ENCODE peak calls at places on chromosomes 13 and 19, in five cellular contexts. E is uterus, K is lower leg skin, F is tibial artery, S is lower lobe of right lung. N is an unnamed sample.

GRCh38 chr13:57128909-57129308 is 11.8 kb upstream of the PRR20A start:
- DNase-seq in E (no peak), K (no peak), F (no peak), S (no peak), N (no peak)

GRCh38 chr13:35714588-35714987 is 238.1 kb upstream of the MAB21L1 start:
- DNase-seq in E (no peak), K (no peak), F (no peak), S (no peak), N (peak)

GRCh38 chr13:114134111-114134943 is 1.9 kb upstream of the RASA3 start:
- DNase-seq in E (no peak), K (no peak), F (no peak), S (peak), N (no peak)

GRCh38 chr13:106010836-106011235 is 524.6 kb downstream of the EFNB2 start:
- DNase-seq in E (no peak), K (no peak), F (no peak), S (no peak), N (no peak)

GRCh38 chr19:32519023-32519422 is 62.0 kb upstream of the PDCD5 start:
- DNase-seq in E (no peak), K (no peak), F (no peak), S (no peak), N (no peak)

GRCh38 chr13:51153527-51153926 is 42.5 kb upstream of the C13orf42 start:
- DNase-seq in E (no peak), K (no peak), F (no peak), S (no peak), N (no peak)

GRCh38 chr19:35781650-35782049 is 6.3 kb downstream of the ARHGAP33 start:
- DNase-seq in E (no peak), K (no peak), F (no peak), S (no peak), N (no peak)

GRCh38 chr19:35330475-35330874 is 1.5 kb downstream of the CD22 start:
- DNase-seq in E (no peak), K (no peak), F (no peak), S (no peak), N (no peak)

GRCh38 chr13:30331331-30331771 is 24.0 kb upstream of the KATNAL1 start:
- DNase-seq in E (peak), K (no peak), F (no peak), S (no peak), N (peak)

GRCh38 chr19:52638601-52639000 is 446 bp upstream of the ZNF83 start:
- DNase-seq in E (no peak), K (peak), F (no peak), S (peak), N (peak)

GRCh38 chr13:36158606-36159005 is 27.4 kb upstream of the DCLK1 start:
- DNase-seq in E (no peak), K (no peak), F (no peak), S (no peak), N (no peak)

GRCh38 chr13:46172531-46172991 is 9.4 kb downstream of the LCP1 start:
- DNase-seq in E (no peak), K (no peak), F (no peak), S (no peak), N (no peak)

GRCh38 chr19:47608908-47609879 is at the start of gene BICRA:
- DNase-seq in E (peak), K (peak), F (peak), S (peak), N (peak)

GRCh38 chr19:47613165-47614146 is 4.5 kb downstream of the BICRA start:
- DNase-seq in E (no peak), K (no peak), F (no peak), S (no peak), N (no peak)

GRCh38 chr19:47610546-47610894 is 1.6 kb downstream of the BICRA start:
- DNase-seq in E (no peak), K (no peak), F (no peak), S (no peak), N (no peak)

GRCh38 chr19:47609885-47610545 is 1.1 kb downstream of the BICRA start:
- DNase-seq in E (peak), K (no peak), F (peak), S (peak), N (peak)

GRCh38 chr19:47610902-47611301 is 2.0 kb downstream of the BICRA start:
- DNase-seq in E (no peak), K (no peak), F (no peak), S (no peak), N (no peak)
- H3K4me3 ChIP-seq in E (peak), K (no peak), F (peak), S (peak), N (peak)

GRCh38 chr19:47093841-47094240 is 19.7 kb downstream of the ZC3H4 start:
- DNase-seq in E (no peak), K (no peak), F (no peak), S (no peak), N (no peak)

GRCh38 chr19:47093254-47093653 is 20.3 kb downstream of the ZC3H4 start:
- DNase-seq in E (no peak), K (no peak), F (no peak), S (no peak), N (no peak)

GRCh38 chr19:47096721-47097120 is 16.9 kb downstream of the ZC3H4 start:
- DNase-seq in E (no peak), K (no peak), F (no peak), S (no peak), N (peak)

GRCh38 chr19:47095707-47096704 is 17.6 kb downstream of the ZC3H4 start:
- DNase-seq in E (no peak), K (peak), F (peak), S (peak), N (peak)

DNA sequence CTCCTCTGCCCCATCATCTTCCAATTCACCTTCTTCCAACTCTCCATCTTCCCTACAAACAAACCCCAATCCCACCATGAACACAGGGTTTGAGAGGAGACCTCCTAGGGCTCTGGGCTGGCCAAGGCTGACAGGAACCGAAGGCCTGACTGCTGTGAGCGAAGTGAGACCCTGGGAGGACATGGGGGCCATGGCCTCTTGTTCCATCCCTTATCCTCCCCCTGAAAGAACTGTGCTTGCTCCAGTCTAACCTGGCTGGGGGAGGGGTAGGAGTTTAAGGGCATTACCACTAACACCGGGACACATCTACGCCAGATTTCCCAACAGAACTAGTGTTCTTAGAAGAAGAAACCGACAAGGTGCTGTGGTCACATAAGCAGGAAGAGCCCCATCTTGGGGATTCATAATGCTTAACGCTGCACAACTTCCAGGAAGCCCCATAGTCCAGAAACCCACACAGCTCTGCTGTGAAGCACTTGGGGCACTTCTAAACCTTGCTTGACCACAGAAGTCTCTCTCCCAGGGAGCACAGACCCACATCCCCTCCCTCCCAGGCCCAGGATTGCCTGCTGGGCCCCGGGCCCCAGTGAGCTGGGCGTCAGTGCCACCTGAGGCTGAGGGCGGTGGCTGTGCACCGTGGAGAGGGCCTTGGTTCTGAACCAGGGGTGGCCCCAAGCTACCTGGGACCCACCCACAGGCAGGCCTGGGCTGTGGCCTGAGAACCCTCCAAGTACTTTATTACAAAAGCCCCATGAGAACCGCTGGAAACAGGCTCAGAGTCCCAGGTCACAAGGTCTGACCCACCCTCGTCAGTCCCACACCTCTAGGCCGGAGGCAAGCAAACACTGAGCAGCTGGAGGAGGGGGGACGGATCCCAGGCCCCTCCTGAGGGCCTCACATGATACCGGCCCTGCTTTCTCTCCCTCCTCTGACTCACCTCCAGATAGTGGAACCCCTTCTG is 18.7 kb downstream of the ZC3H4 start:
- DNase-seq in E (no peak), K (no peak), F (no peak), S (peak), N (no peak)
- H3K4me3 ChIP-seq in E (no peak), K (no peak), F (no peak), S (no peak), N (no peak)

GRCh38 chr19:45324349-45324907 is 1.8 kb upstream of the CKM start:
- DNase-seq in E (no peak), K (no peak), F (no peak), S (no peak), N (no peak)
- H3K4me3 ChIP-seq in E (no peak), K (no peak), F (no peak), S (no peak), N (peak)

DNA sequence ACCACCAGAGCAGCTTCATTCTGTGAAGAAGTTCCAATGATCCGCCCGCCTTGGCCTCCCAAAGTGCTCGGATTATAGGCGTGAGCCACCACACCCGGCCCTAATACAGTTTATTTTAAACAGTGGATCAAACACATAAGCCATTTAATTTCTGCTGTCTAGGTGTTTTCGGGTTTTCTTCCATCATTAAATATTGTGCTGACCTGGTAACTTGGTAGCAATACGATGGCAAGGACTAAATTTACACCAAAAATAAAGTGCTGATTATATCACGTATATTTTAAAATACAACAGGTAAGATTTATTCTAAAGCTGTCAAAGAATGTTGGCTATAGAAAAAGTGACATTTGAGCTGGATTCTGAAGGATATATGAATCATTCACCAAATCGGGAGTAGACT is 1.3 kb downstream of the MED4 start:
- DNase-seq in E (no peak), K (no peak), F (no peak), S (no peak), N (no peak)
- H3K4me3 ChIP-seq in E (peak), K (no peak), F (peak), S (peak), N (peak)

DNA sequence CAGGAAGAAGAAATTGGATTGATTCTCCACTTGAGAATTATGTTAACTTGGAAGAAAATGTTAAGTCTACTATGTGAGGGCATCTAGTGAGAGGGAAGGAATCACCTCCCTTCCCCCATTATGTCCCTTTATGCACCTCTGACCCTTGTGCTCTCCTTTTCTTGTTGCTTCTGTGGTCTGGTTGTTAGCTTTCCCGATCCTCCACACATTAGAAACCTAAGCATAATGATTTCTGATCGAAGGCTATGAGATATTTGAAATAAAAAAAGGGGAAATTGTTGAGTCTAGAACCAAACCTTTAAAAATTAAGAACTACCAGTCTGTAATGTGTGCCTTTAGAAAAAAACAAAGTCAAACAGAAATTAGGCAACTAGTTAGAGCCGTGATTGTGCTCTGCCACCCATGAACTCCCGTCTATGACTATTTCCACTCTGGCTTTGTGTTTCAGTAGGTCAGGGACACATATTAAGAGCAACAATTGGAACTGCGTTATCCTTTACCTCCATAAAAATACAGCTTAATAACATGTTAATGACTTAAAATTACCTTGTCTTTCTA is 463 bp upstream of the GPC6 start:
- DNase-seq in E (no peak), K (no peak), F (no peak), S (no peak), N (no peak)
- H3K4me3 ChIP-seq in E (peak), K (no peak), F (peak), S (peak), N (peak)

DNA sequence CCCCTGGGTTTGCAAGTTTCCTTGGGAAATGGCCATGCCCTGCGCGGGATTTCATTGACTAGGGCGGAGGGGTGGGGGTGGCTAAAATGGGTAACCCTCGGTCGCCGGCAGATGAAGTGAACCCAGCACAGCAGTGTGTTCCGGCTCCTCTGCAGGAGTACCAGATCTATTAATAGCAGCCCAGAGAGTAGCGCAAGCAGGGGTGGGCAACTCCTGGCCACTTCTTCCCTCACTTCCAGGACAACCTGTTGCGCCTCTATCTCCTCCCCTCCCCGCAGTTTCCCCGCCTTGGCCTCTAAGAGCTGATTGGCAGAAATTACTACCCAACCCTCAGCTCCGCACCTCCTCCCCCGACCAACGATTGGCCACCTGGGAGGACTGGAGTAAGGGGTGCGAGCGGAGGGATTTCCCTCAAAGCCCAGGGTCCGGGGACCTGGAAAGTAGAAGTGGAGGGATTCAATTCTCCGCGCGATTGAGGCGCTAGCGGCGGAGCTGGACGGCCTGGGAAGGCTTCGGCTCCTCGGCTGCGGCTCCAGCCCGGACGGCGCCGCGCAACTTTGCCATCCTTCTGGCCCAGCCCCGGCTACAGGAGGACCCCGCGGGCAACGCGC is at the start of gene FREM2:
- DNase-seq in E (peak), K (no peak), F (no peak), S (peak), N (no peak)
- H3K4me3 ChIP-seq in E (peak), K (no peak), F (peak), S (peak), N (peak)

DNA sequence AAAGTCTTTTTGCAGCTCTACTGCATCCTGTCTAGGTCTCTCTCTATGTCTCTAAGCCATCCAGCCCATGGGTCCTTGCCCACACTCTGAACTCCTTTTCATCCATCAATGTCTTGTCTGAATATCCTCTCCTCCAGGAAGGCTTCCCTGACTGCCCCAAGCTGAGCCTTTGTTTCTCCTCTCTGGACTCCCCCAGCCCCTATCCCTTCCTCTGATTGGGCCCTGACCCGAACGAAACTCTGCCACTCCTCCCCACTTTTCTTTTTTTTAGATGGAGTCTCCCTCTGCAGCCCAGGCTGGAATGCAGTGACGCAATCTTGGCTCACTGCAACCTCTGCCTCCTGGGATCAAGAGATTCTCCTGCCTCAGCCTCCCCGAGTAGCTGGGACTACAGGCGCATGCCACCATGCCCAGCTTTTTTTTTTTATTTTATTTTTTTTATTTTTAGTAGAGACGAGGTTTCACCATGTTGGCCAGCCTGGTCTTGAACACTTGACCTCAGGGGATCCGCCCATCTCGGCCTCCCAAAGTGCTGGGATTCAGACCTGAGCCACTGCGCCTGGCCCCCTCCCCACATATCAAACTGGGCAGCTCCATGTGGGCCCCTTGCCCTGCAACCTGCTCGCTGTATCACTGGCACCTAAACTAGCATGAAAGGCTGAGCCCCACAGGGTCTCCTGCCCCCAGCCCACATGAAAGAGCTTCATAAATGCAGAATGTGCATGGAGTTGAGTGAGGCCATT is 870 bp upstream of the UNC13A start:
- DNase-seq in E (no peak), K (no peak), F (no peak), S (no peak), N (no peak)
- H3K4me3 ChIP-seq in E (no peak), K (no peak), F (no peak), S (no peak), N (no peak)

GRCh38 chr19:18684642-18684993 is 1.1 kb downstream of the CRTC1 start:
- DNase-seq in E (no peak), K (no peak), F (no peak), S (no peak), N (no peak)
- H3K4me3 ChIP-seq in E (no peak), K (no peak), F (peak), S (peak), N (peak)

DNA sequence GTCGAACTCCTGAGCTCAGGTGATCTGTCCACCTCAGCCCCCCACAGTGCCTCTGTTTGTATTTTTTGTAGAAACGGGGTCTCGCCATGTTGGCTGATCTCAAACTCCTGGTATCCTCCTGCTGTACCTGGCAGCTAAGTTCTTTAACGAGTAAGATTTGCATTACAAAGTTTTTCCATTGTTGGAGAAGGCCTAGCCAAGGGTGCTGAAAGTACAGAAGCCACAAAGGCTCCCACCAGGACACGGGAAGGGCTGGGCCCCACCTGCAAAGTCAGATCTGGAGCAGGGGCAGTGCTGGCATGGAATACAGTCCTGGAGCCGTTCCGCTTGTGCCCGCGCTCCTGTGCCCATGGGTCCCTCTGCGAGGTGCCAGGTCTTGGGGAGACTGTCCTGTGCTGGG is 12.1 kb downstream of the FZR1 start:
- DNase-seq in E (no peak), K (no peak), F (no peak), S (no peak), N (no peak)
- H3K4me3 ChIP-seq in E (no peak), K (no peak), F (no peak), S (no peak), N (no peak)

N was measured in left ventricle myocardium inferior.